ENCODE peak calls at places on chromosomes 5 and 9, in five cellular contexts. A, H, L, M and B are unnamed samples.

GRCh38 chr5:54900906-54901725 is 84.3 kb downstream of the ESM1 start:
- DNase-seq in L (no peak), M (no peak), A (no peak), H (peak; percentile 52), B (no peak)

GRCh38 chr9:85479305-85479704 is 262.4 kb downstream of the AGTPBP1 start:
- DNase-seq in M (no peak), H (no peak), L (no peak), A (no peak), B (no peak)

GRCh38 chr5:143177263-143177994 is 226.1 kb downstream of the NR3C1 start:
- DNase-seq in L (no peak), M (peak; percentile 45), A (peak; percentile 72), H (no peak), B (peak; percentile 84)

GRCh38 chr9:91247278-91247677 is 114.4 kb downstream of the AUH start:
- DNase-seq in L (no peak), H (no peak), A (no peak), M (no peak), B (no peak)

GRCh38 chr9:110939053-110939452 is 99.2 kb downstream of the LPAR1 start:
- DNase-seq in H (no peak), A (no peak), M (no peak), L (no peak), B (no peak)

GRCh38 chr9:113857875-113858274 is 18.2 kb upstream of the ZNF618 start:
- DNase-seq in M (no peak), H (no peak), L (no peak), A (peak; percentile 74), B (no peak)

GRCh38 chr5:100026601-100027000 is 508.6 kb upstream of the FAM174A start:
- DNase-seq in H (no peak), M (no peak), L (no peak), A (no peak), B (no peak)

GRCh38 chr5:35668794-35669193 is 51.1 kb downstream of the SPEF2 start:
- DNase-seq in H (no peak), L (no peak), A (no peak), M (no peak), B (no peak)

GRCh38 chr5:109987970-109988369 is 298.2 kb downstream of the MAN2A1 start:
- DNase-seq in L (no peak), M (no peak), A (no peak), H (no peak), B (no peak)

GRCh38 chr9:26725573-26725972 is 167.0 kb downstream of the CAAP1 start:
- DNase-seq in L (no peak), M (no peak), A (no peak), H (no peak), B (no peak)

GRCh38 chr5:112691758-112692157 is 45.9 kb upstream of the APC start:
- DNase-seq in L (no peak), H (no peak), M (no peak), A (no peak), B (no peak)

GRCh38 chr9:113541019-113541900 is 77.7 kb downstream of the RGS3 start:
- DNase-seq in M (no peak), L (no peak), H (no peak), A (peak; percentile 54), B (peak; percentile 55)

GRCh38 chr9:135139366-135139965 is 52.0 kb downstream of the OLFM1 start:
- DNase-seq in H (no peak), L (no peak), A (no peak), M (peak; percentile 56), B (no peak)

GRCh38 chr9:93427655-93428379 is 23.7 kb upstream of the FAM120A start:
- DNase-seq in A (no peak), M (no peak), H (no peak), L (no peak), B (no peak)

GRCh38 chr9:94675008-94675841 is 35.9 kb upstream of the FBP1 start:
- DNase-seq in M (no peak), H (peak; percentile 93), A (no peak), L (no peak), B (peak; percentile 53)

GRCh38 chr9:28443461-28443860 is 870.2 kb upstream of the C9orf72 start:
- DNase-seq in L (no peak), M (no peak), H (no peak), A (peak; percentile 18), B (no peak)

GRCh38 chr5:53405396-53405795 is 75.0 kb upstream of the FST start:
- DNase-seq in M (no peak), L (no peak), H (no peak), A (no peak), B (no peak)

GRCh38 chr5:160287378-160288051 is 24.8 kb downstream of the CCNJL start:
- DNase-seq in H (no peak), M (peak; percentile 55), A (peak; percentile 66), L (no peak), B (peak; percentile 62)

GRCh38 chr9:17942498-17942897 is 363.6 kb downstream of the SH3GL2 start:
- DNase-seq in L (no peak), M (no peak), H (no peak), A (no peak), B (no peak)

GRCh38 chr5:124634228-124634819 is 112.1 kb downstream of the ZNF608 start:
- DNase-seq in M (no peak), H (no peak), A (no peak), L (no peak), B (peak; percentile 95)

GRCh38 chr9:97856857-97857602 is 4.0 kb downstream of the FOXE1 start:
- DNase-seq in A (no peak), L (no peak), M (no peak), H (no peak), B (no peak)

GRCh38 chr5:101935086-101935485 is 361.0 kb downstream of the SLCO4C1 start:
- DNase-seq in A (no peak), H (no peak), M (no peak), L (no peak), B (no peak)

GRCh38 chr9:129336601-129337286 is 158.7 kb upstream of the IER5L start:
- DNase-seq in A (no peak), M (peak; percentile 77), H (peak; percentile 31), L (peak; percentile 11), B (no peak)

GRCh38 chr9:133251773-133252172 is 23.2 kb downstream of the ABO start:
- DNase-seq in M (no peak), A (no peak), H (no peak), L (no peak), B (no peak)
- H3K4me3 ChIP-seq in M (no peak overlapping the region), A (no peak overlapping the region), H (no peak overlapping the region), L (no peak overlapping the region), B (no peak overlapping the region)

GRCh38 chr5:179167871-179168451 is 107.8 kb downstream of the ZNF354C start:
- DNase-seq in A (peak; percentile 42), M (no peak), L (no peak), H (no peak), B (no peak)

GRCh38 chr5:179168636-179169035 is 108.5 kb downstream of the ZNF354C start:
- DNase-seq in A (peak; percentile 33), L (no peak), H (no peak), M (no peak), B (no peak)

GRCh38 chr5:179166171-179166885 is 106.2 kb downstream of the ZNF354C start:
- DNase-seq in H (no peak), A (no peak), L (no peak), M (no peak), B (no peak)

GRCh38 chr5:179165421-179166170 is 105.4 kb downstream of the ZNF354C start:
- DNase-seq in A (no peak), L (no peak), M (no peak), H (no peak), B (no peak)

DNA sequence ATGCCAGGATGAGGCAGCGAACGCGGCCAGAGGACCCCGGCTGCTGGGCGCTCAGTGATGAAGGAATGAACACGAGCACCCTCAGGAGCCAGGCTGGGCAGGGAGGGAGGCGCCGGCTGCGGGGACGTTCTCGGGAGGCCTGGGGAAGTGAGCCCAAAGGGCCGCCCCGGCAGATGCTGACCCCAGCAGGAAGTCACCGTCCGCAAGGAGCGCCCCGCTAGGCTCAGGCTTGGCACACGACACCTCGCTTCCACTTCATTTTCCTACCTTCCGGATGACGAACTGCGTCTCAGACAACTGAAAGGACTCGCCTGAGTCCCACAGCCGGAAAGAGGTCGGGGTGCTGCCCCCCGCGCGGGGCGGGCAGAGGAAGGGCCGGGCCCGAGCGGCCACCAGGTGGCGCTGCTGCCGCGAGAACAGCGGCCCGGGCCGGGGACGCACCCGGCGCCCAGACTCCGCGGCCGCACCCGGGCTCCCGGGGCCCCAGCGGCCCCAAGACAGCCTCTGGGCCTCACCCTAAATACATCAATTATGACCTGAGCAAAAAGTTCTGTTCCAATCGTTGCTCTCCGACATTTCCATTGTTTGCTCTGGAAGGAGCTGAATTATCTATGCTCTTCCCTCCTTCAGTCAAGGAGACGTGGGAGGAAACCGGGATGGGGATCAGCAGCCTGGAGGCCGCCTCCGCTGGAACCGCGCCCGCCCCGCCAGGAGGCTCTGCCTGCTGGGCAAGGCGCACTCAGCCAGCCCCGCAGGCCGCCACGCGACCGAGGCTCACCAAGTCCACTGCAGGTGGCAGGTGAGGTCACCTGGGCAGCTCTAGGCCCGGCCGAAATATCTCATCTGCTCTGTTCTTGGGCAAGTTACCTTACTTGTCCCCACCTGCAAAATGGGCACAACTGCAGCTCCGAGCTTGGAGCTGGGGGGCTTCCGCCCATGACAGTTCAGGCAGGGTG is 107.0 kb downstream of the ZNF354C start:
- DNase-seq in L (peak; percentile 39), H (no peak), M (peak; percentile 55), A (no peak), B (no peak)
- H3K4me3 ChIP-seq in L (peak overlapping the region; percentile 4), H (no peak overlapping the region), M (peak overlapping the region; percentile 38), A (no peak overlapping the region), B (no peak overlapping the region)

DNA sequence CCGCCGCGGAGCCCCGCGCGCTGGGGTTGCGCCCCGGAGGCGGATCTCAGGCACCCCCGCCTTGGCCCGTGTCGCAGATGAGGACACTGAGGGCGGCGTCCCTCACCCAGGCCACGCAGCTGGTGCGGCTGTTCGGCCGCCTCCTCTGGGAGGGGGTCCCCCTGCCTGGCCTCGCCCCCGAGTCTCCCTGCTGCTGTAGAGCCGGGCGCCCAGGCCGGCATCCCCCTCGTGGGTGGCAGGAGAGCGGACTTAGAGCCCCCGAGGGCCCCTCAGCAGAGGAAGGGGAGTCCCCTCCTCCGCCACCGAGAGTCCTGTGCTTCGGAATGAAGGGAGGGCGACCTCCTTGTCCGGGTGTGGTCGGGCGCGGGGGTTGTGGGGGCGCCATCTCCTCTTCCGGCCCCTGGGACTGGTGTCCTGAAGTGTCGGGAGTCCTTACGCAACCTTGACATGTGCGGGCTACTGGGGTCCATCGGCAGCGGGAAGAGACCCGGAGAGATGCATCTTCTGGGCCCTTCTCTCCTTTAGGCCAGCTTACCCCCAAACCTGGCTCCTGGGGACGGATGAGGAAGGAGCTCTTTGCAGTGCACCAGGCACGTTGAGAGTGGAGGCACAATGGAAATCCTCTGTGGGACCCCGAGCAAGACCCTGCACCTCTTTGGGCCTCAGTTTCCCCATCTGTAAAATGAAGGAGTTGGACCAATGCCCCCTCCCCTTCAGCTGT is 11.7 kb upstream of the EXOSC2 start:
- DNase-seq in L (no peak), A (no peak), M (no peak), H (no peak), B (no peak)
- H3K4me3 ChIP-seq in L (peak overlapping the region; percentile 75), A (peak overlapping the region; percentile 37), M (peak overlapping the region; percentile 64), H (peak overlapping the region; percentile 42), B (peak overlapping the region; percentile 44)

GRCh38 chr9:35734096-35734495 is 1.6 kb downstream of the CREB3 start:
- DNase-seq in M (no peak), A (no peak), H (no peak), L (no peak), B (no peak)
- H3K4me3 ChIP-seq in M (no peak overlapping the region), A (no peak overlapping the region), H (no peak overlapping the region), L (no peak overlapping the region), B (no peak overlapping the region)